ENCODE peak calls at places on chromosome 19, in eight cellular contexts. M is pancreas, K is ascending aorta, P is right cardiac atrium, T is tibial nerve, A is skeletal muscle cell, J is mesenchymal stem cell, F is suprapubic skin. L is an unnamed sample.
A peak's percentile ranks its signal among the peaks of the same experiment; 100 is the strongest.

GRCh38 chr19:37691881-37692504 is 27.6 kb downstream of the ZNF607 start:
- DNase-seq in M (peak; percentile 77), K (peak; percentile 88), P (peak; percentile 95), T (peak; percentile 61), A (peak; percentile 73), J (peak; percentile 91), F (peak; percentile 88), L (peak; percentile 93)

GRCh38 chr19:2982983-2983350 is 5.6 kb downstream of the TLE6 start:
- DNase-seq in M (peak; percentile 93), K (peak; percentile 98), P (peak; percentile 96), T (peak; percentile 86), A (peak; percentile 82), J (peak; percentile 54), F (peak; percentile 94), L (peak; percentile 87)

GRCh38 chr19:2391118-2391725 is 31.2 kb downstream of the TMPRSS9 start:
- DNase-seq in M (no peak), K (no peak), P (no peak), T (peak; percentile 55), A (peak; percentile 27), J (peak; percentile 83), F (no peak), L (peak; percentile 84)

GRCh38 chr19:12676928-12677327 is 4.8 kb downstream of the DHPS start:
- DNase-seq in M (no peak), K (no peak), P (peak; percentile 53), T (no peak), A (no peak), J (no peak), F (no peak), L (no peak)

GRCh38 chr19:49339364-49340068 is 4.3 kb downstream of the CD37 start:
- DNase-seq in M (peak; percentile 85), K (peak; percentile 94), P (peak; percentile 96), T (peak; percentile 77), A (peak; percentile 60), J (peak; percentile 70), F (peak; percentile 92), L (peak; percentile 95)

GRCh38 chr19:50178859-50179537 is 15.9 kb upstream of the IZUMO2 start:
- DNase-seq in M (no peak), K (no peak), P (no peak), T (no peak), A (no peak), J (no peak), F (no peak), L (no peak)

GRCh38 chr19:12331211-12331941 is 2.1 kb downstream of the ZNF563 start:
- DNase-seq in M (no peak), K (no peak), P (no peak), T (no peak), A (no peak), J (no peak), F (no peak), L (no peak)

GRCh38 chr19:18597809-18598660 is 8.6 kb downstream of the CRLF1 start:
- DNase-seq in M (no peak), K (no peak), P (peak; percentile 51), T (no peak), A (no peak), J (no peak), F (no peak), L (no peak)

GRCh38 chr19:3367572-3368440 is 1.4 kb downstream of the NFIC start:
- DNase-seq in M (no peak), K (no peak), P (peak; percentile 68), T (no peak), A (no peak), J (peak; percentile 56), F (no peak), L (no peak)

GRCh38 chr19:2294377-2295335 is 12.7 kb upstream of the PEAK3 start:
- DNase-seq in M (no peak), K (no peak), P (no peak), T (no peak), A (peak; percentile 57), J (no peak), F (no peak), L (peak; percentile 39)

GRCh38 chr19:39913682-39914333 is 20.6 kb downstream of the FCGBP start:
- DNase-seq in M (no peak), K (no peak), P (no peak), T (no peak), A (no peak), J (no peak), F (peak; percentile 56), L (no peak)

GRCh38 chr19:30217461-30217860 is 154.7 kb upstream of the ZNF536 start:
- DNase-seq in M (no peak), K (no peak), P (no peak), T (no peak), A (no peak), J (no peak), F (peak; percentile 69), L (no peak)

GRCh38 chr19:30214651-30215051 is 157.5 kb upstream of the ZNF536 start:
- DNase-seq in M (no peak), K (no peak), P (no peak), T (no peak), A (no peak), J (no peak), F (no peak), L (no peak)

GRCh38 chr19:30212574-30212973 is 159.6 kb upstream of the ZNF536 start:
- DNase-seq in M (no peak), K (no peak), P (no peak), T (no peak), A (no peak), J (no peak), F (no peak), L (no peak)

GRCh38 chr19:30216453-30216852 is 155.7 kb upstream of the ZNF536 start:
- DNase-seq in M (no peak), K (no peak), P (no peak), T (no peak), A (no peak), J (no peak), F (peak; percentile 6), L (no peak)

GRCh38 chr19:30215248-30215647 is 156.9 kb upstream of the ZNF536 start:
- DNase-seq in M (no peak), K (no peak), P (no peak), T (no peak), A (no peak), J (no peak), F (no peak), L (no peak)
- H3K4me3 ChIP-seq in M (no peak overlapping the region), K (no peak overlapping the region), P (no peak overlapping the region), T (no peak overlapping the region), A (no peak overlapping the region), J (no peak overlapping the region), F (no peak overlapping the region), L (no peak overlapping the region)

GRCh38 chr19:16607819-16608218 is 20.2 kb downstream of the MED26 start:
- DNase-seq in M (no peak), K (no peak), P (no peak), T (no peak), A (no peak), J (no peak), F (no peak), L (no peak)
- H3K4me3 ChIP-seq in M (no peak overlapping the region), K (no peak overlapping the region), P (no peak overlapping the region), T (no peak overlapping the region), A (no peak overlapping the region), J (no peak overlapping the region), F (no peak overlapping the region), L (no peak overlapping the region)

DNA sequence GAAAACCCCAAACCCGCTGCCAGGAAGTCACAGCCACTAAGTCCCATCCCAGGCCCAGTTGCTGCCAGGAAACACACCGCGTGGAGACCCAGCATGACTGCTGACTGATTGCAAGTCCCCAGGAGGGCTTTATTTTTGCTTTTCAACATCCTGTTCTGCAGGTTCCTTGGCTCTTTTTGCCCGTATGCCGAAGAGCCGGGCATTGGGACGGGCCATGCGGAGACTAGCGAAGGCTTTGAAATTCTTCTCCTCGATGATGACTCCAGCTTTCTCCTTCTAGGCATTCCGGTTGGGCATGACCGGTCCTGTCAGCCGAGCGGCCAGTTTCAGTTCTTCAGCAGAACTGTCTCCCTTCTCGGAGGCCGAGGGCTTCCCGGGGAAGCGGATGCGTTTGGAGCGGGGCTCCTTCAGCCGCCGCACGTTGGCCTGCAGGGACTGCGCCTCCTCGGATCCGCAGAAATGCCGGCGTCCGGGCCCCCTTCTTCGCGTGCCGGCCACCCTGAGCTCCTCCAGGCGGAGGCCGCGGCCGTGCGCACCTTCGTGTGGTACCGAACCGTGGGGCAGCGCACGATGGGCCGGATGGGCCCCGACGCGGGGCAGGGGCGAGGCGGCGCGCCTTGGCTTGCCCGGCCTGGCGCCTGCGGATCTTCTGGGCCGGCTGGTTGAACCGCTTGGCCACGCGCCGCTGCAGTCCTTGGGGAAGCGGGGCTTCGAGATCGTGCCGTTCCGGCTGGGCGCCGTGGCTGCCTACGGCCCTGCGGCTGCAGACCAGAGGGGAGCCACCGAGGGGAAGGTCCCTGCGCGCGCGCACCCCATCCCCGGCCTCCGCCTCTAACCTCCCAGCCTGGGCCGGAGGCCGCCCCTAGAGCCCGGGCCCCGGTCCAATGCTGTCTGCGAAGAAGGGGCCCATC is 15.2 kb downstream of the ZSCAN5C start:
- DNase-seq in M (peak; percentile 60), K (no peak), P (peak; percentile 73), T (no peak), A (no peak), J (no peak), F (no peak), L (peak; percentile 53)
- H3K4me3 ChIP-seq in M (peak overlapping the region; percentile 27), K (peak overlapping the region; percentile 52), P (peak overlapping the region; percentile 26), T (peak overlapping the region; percentile 13), A (peak overlapping the region; percentile 31), J (peak overlapping the region; percentile 73), F (peak overlapping the region; percentile 52), L (peak overlapping the region; percentile 52)

GRCh38 chr19:13839938-13840750 is 36.8 kb upstream of the NANOS3 start:
- DNase-seq in M (peak; percentile 66), K (peak; percentile 86), P (peak; percentile 89), T (peak; percentile 37), A (no peak), J (peak; percentile 87), F (peak; percentile 88), L (no peak)

GRCh38 chr19:13835791-13836723 is 40.8 kb downstream of the ZSWIM4 start:
- DNase-seq in M (no peak), K (peak; percentile 84), P (peak; percentile 79), T (no peak), A (no peak), J (peak; percentile 84), F (no peak), L (no peak)

GRCh38 chr19:13838943-13839192 is 38.1 kb upstream of the NANOS3 start:
- DNase-seq in M (no peak), K (peak; percentile 96), P (no peak), T (no peak), A (no peak), J (no peak), F (no peak), L (no peak)

GRCh38 chr19:13839193-13839937 is 37.6 kb upstream of the NANOS3 start:
- DNase-seq in M (peak; percentile 77), K (peak; percentile 95), P (peak; percentile 97), T (peak; percentile 75), A (no peak), J (peak; percentile 86), F (peak; percentile 96), L (peak; percentile 75)

DNA sequence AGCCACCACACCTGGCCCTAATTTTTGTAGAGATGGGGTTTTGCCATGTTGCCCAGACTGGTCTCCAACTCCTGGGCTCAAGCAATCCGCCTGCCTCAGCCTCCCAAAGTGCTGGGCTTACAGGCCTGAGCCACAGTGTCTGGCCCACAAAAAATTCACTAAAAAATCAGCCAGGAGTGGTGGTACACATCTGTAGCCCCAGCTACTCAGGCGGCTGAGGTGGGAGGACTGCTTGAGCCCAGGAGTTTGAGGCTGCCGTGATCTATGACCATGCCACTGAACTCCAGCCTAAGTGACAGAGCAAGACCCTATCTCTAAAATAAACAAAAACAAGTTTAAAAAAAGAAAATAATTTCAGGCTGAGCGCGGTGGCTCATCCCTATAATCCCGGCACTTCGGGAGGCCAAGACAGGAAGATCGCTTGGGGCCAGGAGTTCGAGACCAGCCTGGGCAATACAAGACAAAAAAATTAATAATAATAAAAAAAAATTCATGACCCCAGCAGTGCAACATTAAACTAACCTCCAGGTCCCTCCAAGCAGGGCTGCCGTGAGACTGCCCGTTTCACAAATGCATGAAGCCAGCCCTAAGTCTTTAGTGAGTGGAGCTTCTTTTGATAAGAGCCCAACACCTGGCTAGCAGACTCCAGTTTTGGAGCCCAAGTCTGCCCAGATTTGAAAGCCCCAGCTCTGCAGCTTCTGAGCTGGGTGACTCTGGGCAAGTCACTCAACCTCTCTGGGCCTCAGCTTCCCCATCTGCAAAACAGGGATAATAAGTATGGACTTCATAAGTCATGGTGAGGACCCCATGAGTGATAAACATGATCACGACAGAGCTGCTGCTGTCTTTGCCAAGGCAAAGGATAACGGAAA is 38.6 kb upstream of the NANOS3 start:
- DNase-seq in M (no peak), K (no peak), P (no peak), T (no peak), A (no peak), J (peak; percentile 77), F (no peak), L (no peak)
- H3K4me3 ChIP-seq in M (peak overlapping the region; percentile 97), K (peak overlapping the region; percentile 92), P (peak overlapping the region; percentile 97), T (peak overlapping the region; percentile 99), A (peak overlapping the region; percentile 80), J (peak overlapping the region; percentile 82), F (peak overlapping the region; percentile 98), L (peak overlapping the region; percentile 88)

L was measured in choroid plexus epithelial cell.